ENCODE peak calls at places on chromosomes 16 and 17, in four cellular contexts. U is fibroblast of pulmonary artery; S is effector memory CD8-positive, alpha-beta T cell; J is epithelial cell of proximal tubule. R is an unnamed sample.

GRCh38 chr16:29107299-29107698 is 122.4 kb downstream of the LAT start:
- DNase-seq in U (no peak), S (no peak), J (no peak), R (no peak)

GRCh38 chr16:51508813-51509212 is 357.7 kb upstream of the SALL1 start:
- DNase-seq in U (peak), S (no peak), J (no peak), R (no peak)

GRCh38 chr17:80546267-80546666 is 1.6 kb downstream of the RPTOR start:
- DNase-seq in U (no peak), S (no peak), J (no peak), R (no peak)

GRCh38 chr16:56807011-56807675 is 57.9 kb upstream of the SLC12A3 start:
- DNase-seq in U (peak), S (no peak), J (no peak), R (no peak)

GRCh38 chr16:29808219-29808900 is 2.0 kb downstream of the MAZ start:
- DNase-seq in U (no peak), S (peak), J (no peak), R (no peak)

GRCh38 chr17:27811961-27812360 is 11.6 kb upstream of the NOS2 start:
- DNase-seq in U (no peak), S (no peak), J (no peak), R (no peak)

GRCh38 chr17:39104657-39105056 is 46.8 kb downstream of the PLXDC1 start:
- DNase-seq in U (no peak), S (no peak), J (no peak), R (no peak)

GRCh38 chr17:1289695-1290094 is 10.2 kb downstream of the TRARG1 start:
- DNase-seq in U (no peak), S (no peak), J (no peak), R (no peak)

GRCh38 chr17:74292495-74292894 is 18.5 kb downstream of the DNAI2 start:
- DNase-seq in U (no peak), S (no peak), J (no peak), R (no peak)

GRCh38 chr17:39011907-39012468 is 44.8 kb upstream of the FBXO47 start:
- DNase-seq in U (no peak), S (no peak), J (no peak), R (no peak)

GRCh38 chr16:2149630-2150417 is 1.4 kb downstream of the RAB26 start:
- DNase-seq in U (no peak), S (no peak), J (no peak), R (no peak)

GRCh38 chr16:71537643-71538042 is 11.4 kb downstream of the CHST4 start:
- DNase-seq in U (peak), S (peak), J (no peak), R (no peak)

GRCh38 chr16:66262253-66263167 is 104.0 kb upstream of the CDH5 start:
- DNase-seq in U (no peak), S (no peak), J (no peak), R (no peak)

GRCh38 chr16:9256196-9256595 is 164.8 kb downstream of the HAPSTR1 start:
- DNase-seq in U (no peak), S (no peak), J (no peak), R (no peak)

GRCh38 chr16:88312732-88313131 is 70.0 kb upstream of the ZNF469 start:
- DNase-seq in U (no peak), S (no peak), J (no peak), R (no peak)

GRCh38 chr17:12316021-12316420 is 295.3 kb downstream of the MAP2K4 start:
- DNase-seq in U (no peak), S (no peak), J (no peak), R (no peak)

GRCh38 chr17:59914274-59914854 is 21.4 kb downstream of the RPS6KB1 start:
- DNase-seq in U (peak), S (no peak), J (no peak), R (no peak)

GRCh38 chr17:40415390-40415789 is 2.3 kb downstream of the TOP2A start:
- DNase-seq in U (peak), S (no peak), J (no peak), R (no peak)

GRCh38 chr16:24381470-24382118 is 125.5 kb downstream of the CACNG3 start:
- DNase-seq in U (no peak), S (no peak), J (no peak), R (no peak)

GRCh38 chr16:67969286-67970039 is 1.0 kb upstream of the SLC12A4 start:
- DNase-seq in U (no peak), S (no peak), J (no peak), R (no peak)

GRCh38 chr16:11613381-11614303 is 26.9 kb upstream of the LITAF start:
- DNase-seq in U (peak), S (peak), J (no peak), R (no peak)

GRCh38 chr16:47460301-47460754 is 535 bp downstream of the ITFG1 start:
- DNase-seq in U (peak), S (peak), J (peak), R (no peak)

GRCh38 chr17:68052810-68053209 is 17.3 kb downstream of the KPNA2 start:
- DNase-seq in U (no peak), S (no peak), J (no peak), R (no peak)

GRCh38 chr16:77787452-77787851 is 912 bp upstream of the VAT1L start:
- DNase-seq in U (no peak), S (no peak), J (no peak), R (no peak)

GRCh38 chr17:80625627-80626026 is 81.0 kb downstream of the RPTOR start:
- DNase-seq in U (no peak), S (no peak), J (no peak), R (no peak)

GRCh38 chr16:28898266-28898665 is 20.0 kb downstream of the ATP2A1 start:
- DNase-seq in U (no peak), S (no peak), J (no peak), R (no peak)

GRCh38 chr16:64132686-64133085 is 989.2 kb downstream of the CDH11 start:
- DNase-seq in U (no peak), S (no peak), J (no peak), R (no peak)

GRCh38 chr17:70804161-70804560 is 634.8 kb downstream of the KCNJ2 start:
- DNase-seq in U (peak), S (no peak), J (no peak), R (no peak)

GRCh38 chr17:16516594-16517018 is 24.6 kb upstream of the LRRC75A start:
- DNase-seq in U (peak), S (no peak), J (peak), R (no peak)

GRCh38 chr17:72150632-72151460 is 30.0 kb downstream of the SOX9 start:
- DNase-seq in U (no peak), S (no peak), J (no peak), R (no peak)

GRCh38 chr16:50209548-50210265 is 56.6 kb downstream of the TENT4B start:
- DNase-seq in U (no peak), S (no peak), J (no peak), R (no peak)

GRCh38 chr17:81870978-81871386 is at the start of gene ARHGDIA:
- DNase-seq in U (no peak), S (no peak), J (no peak), R (no peak)

GRCh38 chr17:8063761-8064589 is 23.5 kb downstream of the ALOX12B start:
- DNase-seq in U (no peak), S (no peak), J (no peak), R (no peak)

GRCh38 chr17:32495347-32496253 is 8.8 kb downstream of the CDK5R1 start:
- DNase-seq in U (peak), S (no peak), J (no peak), R (no peak)

GRCh38 chr16:64478258-64478906 is 643.5 kb downstream of the CDH11 start:
- DNase-seq in U (peak), S (no peak), J (no peak), R (no peak)

GRCh38 chr16:85449195-85449884 is 163.8 kb upstream of the GSE1 start:
- DNase-seq in U (no peak), S (no peak), J (no peak), R (no peak)